ENCODE peak calls at places on chromosomes 16 and 17, in ten cellular contexts. One of them, this sample, is unnamed. For H3K4me1, the result is how much of the 10 kb centered on the place peaks cover.

GRCh38 chr16:71542377-71542776 is 16.2 kb downstream of the CHST4 start:
- DNase-seq in body of pancreas: peak
- DNase-seq in Peyer's patch: peak
- DNase-seq in thyroid gland: peak
- DNase-seq in prostate gland: no peak
- DNase-seq in IMR-90: peak
- DNase-seq in A549: peak
- DNase-seq in testis: peak
- DNase-seq in right lobe of liver: peak
- DNase-seq in ovary: no peak
- DNase-seq in this sample: peak

GRCh38 chr17:66240630-66241029 is 11.4 kb upstream of the APOH start:
- DNase-seq in thyroid gland: no peak
- DNase-seq in prostate gland: no peak
- DNase-seq in IMR-90: peak
- DNase-seq in testis: no peak
- DNase-seq in ovary: no peak
- DNase-seq in Peyer's patch: no peak
- DNase-seq in body of pancreas: no peak
- DNase-seq in right lobe of liver: no peak
- DNase-seq in A549: peak
- DNase-seq in this sample: no peak

GRCh38 chr17:48544356-48545021 is 420 bp downstream of the HOXB2 start:
- DNase-seq in testis: peak
- DNase-seq in Peyer's patch: peak
- DNase-seq in body of pancreas: peak
- DNase-seq in ovary: no peak
- DNase-seq in A549: no peak
- DNase-seq in right lobe of liver: peak
- DNase-seq in IMR-90: peak
- DNase-seq in prostate gland: peak
- DNase-seq in thyroid gland: peak
- DNase-seq in this sample: peak

GRCh38 chr17:81223758-81224122 is 975 bp upstream of the CEP131 start:
- DNase-seq in IMR-90: no peak
- DNase-seq in body of pancreas: no peak
- DNase-seq in A549: no peak
- DNase-seq in testis: peak
- DNase-seq in thyroid gland: no peak
- DNase-seq in Peyer's patch: peak
- DNase-seq in right lobe of liver: peak
- DNase-seq in prostate gland: no peak
- DNase-seq in ovary: peak
- DNase-seq in this sample: no peak

GRCh38 chr16:73601911-73602310 is 554.0 kb upstream of the ZFHX3 start:
- DNase-seq in body of pancreas: no peak
- DNase-seq in Peyer's patch: no peak
- DNase-seq in A549: no peak
- DNase-seq in IMR-90: no peak
- DNase-seq in thyroid gland: no peak
- DNase-seq in testis: no peak
- DNase-seq in right lobe of liver: no peak
- DNase-seq in ovary: no peak
- DNase-seq in prostate gland: no peak
- DNase-seq in this sample: no peak

GRCh38 chr16:87661561-87661960 is 59.3 kb downstream of the JPH3 start:
- DNase-seq in right lobe of liver: peak
- DNase-seq in Peyer's patch: peak
- DNase-seq in thyroid gland: peak
- DNase-seq in IMR-90: peak
- DNase-seq in testis: peak
- DNase-seq in body of pancreas: no peak
- DNase-seq in A549: peak
- DNase-seq in prostate gland: no peak
- DNase-seq in ovary: peak
- DNase-seq in this sample: peak

GRCh38 chr17:83034525-83034924 is 44.9 kb upstream of the METRNL start:
- DNase-seq in IMR-90: no peak
- DNase-seq in testis: no peak
- DNase-seq in Peyer's patch: no peak
- DNase-seq in ovary: no peak
- DNase-seq in prostate gland: no peak
- DNase-seq in body of pancreas: no peak
- DNase-seq in right lobe of liver: no peak
- DNase-seq in A549: no peak
- DNase-seq in thyroid gland: no peak
- DNase-seq in this sample: no peak

GRCh38 chr17:56009795-56010715 is 143.2 kb upstream of the ANKFN1 start:
- DNase-seq in thyroid gland: no peak
- DNase-seq in testis: no peak
- DNase-seq in IMR-90: peak
- DNase-seq in Peyer's patch: no peak
- DNase-seq in prostate gland: no peak
- DNase-seq in right lobe of liver: no peak
- DNase-seq in ovary: no peak
- DNase-seq in A549: no peak
- DNase-seq in body of pancreas: no peak
- DNase-seq in this sample: no peak

GRCh38 chr17:48728232-48729231 is at the start of gene HOXB13:
- DNase-seq in thyroid gland: no peak
- DNase-seq in IMR-90: peak
- DNase-seq in prostate gland: peak
- DNase-seq in body of pancreas: no peak
- DNase-seq in Peyer's patch: no peak
- DNase-seq in ovary: no peak
- DNase-seq in testis: peak
- DNase-seq in right lobe of liver: no peak
- DNase-seq in A549: peak
- DNase-seq in this sample: no peak

GRCh38 chr16:56257260-56257659 is 66.0 kb downstream of the GNAO1 start:
- DNase-seq in body of pancreas: peak
- DNase-seq in thyroid gland: peak
- DNase-seq in right lobe of liver: no peak
- DNase-seq in testis: peak
- DNase-seq in IMR-90: peak
- DNase-seq in A549: no peak
- DNase-seq in prostate gland: no peak
- DNase-seq in Peyer's patch: no peak
- DNase-seq in ovary: peak
- DNase-seq in this sample: no peak

GRCh38 chr17:71163813-71164122 is 957.1 kb upstream of the SOX9 start:
- DNase-seq in IMR-90: no peak
- DNase-seq in body of pancreas: no peak
- DNase-seq in A549: no peak
- DNase-seq in Peyer's patch: no peak
- DNase-seq in right lobe of liver: no peak
- DNase-seq in testis: no peak
- DNase-seq in prostate gland: no peak
- DNase-seq in thyroid gland: no peak
- DNase-seq in ovary: no peak
- DNase-seq in this sample: no peak

GRCh38 chr16:87463722-87464690 is 28.8 kb downstream of the ZCCHC14 start:
- DNase-seq in testis: peak
- DNase-seq in body of pancreas: no peak
- DNase-seq in prostate gland: no peak
- DNase-seq in thyroid gland: peak
- DNase-seq in ovary: peak
- DNase-seq in Peyer's patch: no peak
- DNase-seq in IMR-90: peak
- DNase-seq in A549: no peak
- DNase-seq in right lobe of liver: no peak
- DNase-seq in this sample: peak

GRCh38 chr17:80083136-80083661 is 18.2 kb upstream of the GAA start:
- DNase-seq in IMR-90: no peak
- DNase-seq in Peyer's patch: no peak
- DNase-seq in A549: no peak
- DNase-seq in right lobe of liver: no peak
- DNase-seq in testis: no peak
- DNase-seq in body of pancreas: no peak
- DNase-seq in ovary: no peak
- DNase-seq in prostate gland: no peak
- DNase-seq in thyroid gland: no peak
- DNase-seq in this sample: no peak

GRCh38 chr17:83149326-83149725 is 69.9 kb downstream of the METRNL start:
- DNase-seq in body of pancreas: peak
- DNase-seq in A549: no peak
- DNase-seq in thyroid gland: no peak
- DNase-seq in ovary: no peak
- DNase-seq in IMR-90: no peak
- DNase-seq in prostate gland: no peak
- DNase-seq in testis: no peak
- DNase-seq in Peyer's patch: no peak
- DNase-seq in right lobe of liver: no peak
- DNase-seq in this sample: no peak

GRCh38 chr16:81876273-81876900 is 97.3 kb downstream of the PLCG2 start:
- DNase-seq in right lobe of liver: no peak
- DNase-seq in body of pancreas: no peak
- DNase-seq in Peyer's patch: no peak
- DNase-seq in A549: no peak
- DNase-seq in thyroid gland: no peak
- DNase-seq in ovary: no peak
- DNase-seq in IMR-90: no peak
- DNase-seq in testis: no peak
- DNase-seq in prostate gland: no peak
- DNase-seq in this sample: no peak

GRCh38 chr17:7716901-7717755 is at the start of gene DNAH2:
- DNase-seq in testis: peak
- DNase-seq in A549: peak
- DNase-seq in prostate gland: peak
- DNase-seq in right lobe of liver: peak
- DNase-seq in thyroid gland: peak
- DNase-seq in body of pancreas: peak
- DNase-seq in Peyer's patch: peak
- DNase-seq in IMR-90: peak
- DNase-seq in ovary: peak
- DNase-seq in this sample: peak
- TF ChIP-seq POLR2A in testis: no peak
- TF ChIP-seq POLR2A in A549: peak
- TF ChIP-seq POLR2A in prostate gland: no peak
- TF ChIP-seq POLR2A in right lobe of liver: no peak
- TF ChIP-seq POLR2A in thyroid gland: no peak
- TF ChIP-seq POLR2A in body of pancreas: no peak
- TF ChIP-seq POLR2A in Peyer's patch: no peak
- TF ChIP-seq POLR2A in IMR-90: no peak
- TF ChIP-seq POLR2A in ovary: no peak
- TF ChIP-seq POLR2A in this sample: peak

DNA sequence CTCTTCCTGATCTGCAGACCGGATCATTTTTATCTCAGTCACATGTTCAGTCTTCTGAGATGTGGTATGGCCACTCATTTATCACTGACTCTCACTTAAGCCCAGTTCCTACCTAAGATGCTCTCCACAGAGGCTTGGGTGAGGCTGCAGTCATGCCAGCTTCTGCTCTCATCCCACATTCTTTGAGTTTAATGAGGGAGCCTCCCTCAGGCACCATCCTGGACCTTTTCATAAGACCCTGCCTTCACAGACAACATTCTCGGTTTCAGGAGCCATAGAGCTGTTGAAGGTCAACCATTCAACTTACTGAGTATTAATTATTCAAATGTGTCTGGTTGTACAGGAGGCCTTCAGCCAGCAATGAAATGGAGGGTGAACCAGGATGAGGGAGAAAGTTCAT is 23.6 kb upstream of the HNF1B start:
- DNase-seq in thyroid gland: no peak
- DNase-seq in A549: no peak
- DNase-seq in prostate gland: no peak
- DNase-seq in IMR-90: no peak
- DNase-seq in right lobe of liver: no peak
- DNase-seq in body of pancreas: no peak
- DNase-seq in Peyer's patch: no peak
- DNase-seq in testis: no peak
- DNase-seq in ovary: no peak
- DNase-seq in this sample: no peak
- H3K4me3 ChIP-seq in thyroid gland: no peak
- H3K4me3 ChIP-seq in A549: no peak
- H3K4me3 ChIP-seq in prostate gland: no peak
- H3K4me3 ChIP-seq in IMR-90: no peak
- H3K4me3 ChIP-seq in right lobe of liver: no peak
- H3K4me3 ChIP-seq in body of pancreas: no peak
- H3K4me3 ChIP-seq in Peyer's patch: no peak
- H3K4me3 ChIP-seq in testis: no peak
- H3K4me3 ChIP-seq in ovary: no peak
- H3K4me3 ChIP-seq in this sample: no peak

DNA sequence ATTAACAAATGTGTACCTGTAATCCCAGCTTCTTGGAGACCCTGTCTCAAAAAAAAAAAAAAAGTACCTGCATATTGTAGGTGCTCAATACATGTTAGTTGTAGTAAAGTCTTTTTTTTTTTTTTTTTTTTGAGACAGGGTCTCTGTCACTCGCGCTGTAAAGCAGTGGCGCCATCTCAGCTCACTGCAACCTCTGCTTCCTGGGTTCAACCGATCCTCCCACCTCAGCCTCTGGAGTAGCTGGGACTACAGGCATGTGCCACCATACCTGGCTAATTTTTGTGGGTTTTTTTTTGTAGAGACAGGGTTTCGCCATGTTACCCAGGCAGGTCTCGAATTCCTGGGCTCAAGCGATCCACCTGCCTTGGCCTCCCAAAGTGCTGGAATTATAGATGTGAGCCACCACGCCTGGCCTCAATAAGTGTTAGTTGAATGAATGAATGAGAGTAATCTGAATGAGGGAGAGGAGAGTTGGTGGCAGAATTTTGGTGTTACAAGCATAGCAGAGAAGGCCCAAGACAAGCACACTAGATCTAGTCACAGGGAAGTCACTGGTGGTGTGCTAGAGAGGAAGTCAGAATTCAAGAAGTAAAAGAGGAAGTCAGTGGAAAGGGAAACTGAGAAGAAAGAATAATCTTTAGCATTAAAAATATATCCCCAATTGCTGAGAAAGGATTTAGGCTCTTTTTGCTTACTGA is 9.4 kb upstream of the MYL4 start:
- DNase-seq in Peyer's patch: no peak
- DNase-seq in A549: no peak
- DNase-seq in prostate gland: no peak
- DNase-seq in testis: no peak
- DNase-seq in right lobe of liver: no peak
- DNase-seq in body of pancreas: no peak
- DNase-seq in IMR-90: no peak
- DNase-seq in ovary: no peak
- DNase-seq in thyroid gland: no peak
- DNase-seq in this sample: no peak
- H3K4me1 ChIP-seq in Peyer's patch: under half
- H3K4me1 ChIP-seq in A549: under half
- H3K4me1 ChIP-seq in prostate gland: under half
- H3K4me1 ChIP-seq in testis: under half
- H3K4me1 ChIP-seq in right lobe of liver: under half
- H3K4me1 ChIP-seq in body of pancreas: under half
- H3K4me1 ChIP-seq in IMR-90: under half
- H3K4me1 ChIP-seq in ovary: under half
- H3K4me1 ChIP-seq in thyroid gland: under half
- H3K4me1 ChIP-seq in this sample: under half

DNA sequence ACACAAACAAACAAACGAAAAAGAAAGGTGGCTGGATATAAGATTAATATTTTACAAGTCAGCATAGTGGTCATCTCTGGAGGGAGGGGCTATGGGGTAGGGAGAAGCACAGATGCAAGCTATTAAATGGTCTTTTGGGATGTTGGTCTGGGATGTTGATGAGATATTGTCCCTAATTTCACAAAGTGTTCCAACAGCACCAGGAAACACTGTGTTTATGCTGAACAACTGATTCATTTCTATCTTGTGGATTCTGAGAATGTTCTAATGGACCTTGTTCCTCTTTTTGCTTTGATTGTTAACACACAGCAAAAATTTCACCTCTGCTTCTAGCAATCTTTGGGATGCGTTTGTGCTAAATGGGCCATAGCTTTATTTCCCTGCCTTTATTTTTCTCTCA is 9.7 kb downstream of the PECAM1 start:
- DNase-seq in prostate gland: no peak
- DNase-seq in thyroid gland: no peak
- DNase-seq in testis: no peak
- DNase-seq in A549: no peak
- DNase-seq in Peyer's patch: no peak
- DNase-seq in right lobe of liver: no peak
- DNase-seq in ovary: no peak
- DNase-seq in IMR-90: no peak
- DNase-seq in body of pancreas: no peak
- DNase-seq in this sample: no peak
- TF ChIP-seq POLR2A in prostate gland: no peak
- TF ChIP-seq POLR2A in thyroid gland: no peak
- TF ChIP-seq POLR2A in testis: no peak
- TF ChIP-seq POLR2A in A549: no peak
- TF ChIP-seq POLR2A in Peyer's patch: no peak
- TF ChIP-seq POLR2A in right lobe of liver: no peak
- TF ChIP-seq POLR2A in ovary: no peak
- TF ChIP-seq POLR2A in IMR-90: no peak
- TF ChIP-seq POLR2A in body of pancreas: no peak
- TF ChIP-seq POLR2A in this sample: no peak